ENCODE peak calls at places on chromosomes 6 and 20, in nine cellular contexts. F is endodermal cell; Y is RPMI7951; V is AG09309; T is CD4-positive, CD25-positive, alpha-beta regulatory T cell; J is brain microvascular endothelial cell; A is foreskin fibroblast; E is HT-29; X is endothelial cell. M is an unnamed sample.

GRCh38 chr6:7243188-7243942 is 69.6 kb downstream of the SSR1 start:
- DNase-seq in E (peak; percentile 78), V (no peak), Y (peak; percentile 58), J (peak; percentile 59), T (peak; percentile 66), X (peak; percentile 71), F (peak; percentile 84), A (peak; percentile 78), M (peak; percentile 68)

GRCh38 chr6:87700729-87701675 is 1.0 kb downstream of the AKIRIN2 start:
- DNase-seq in J (peak; percentile 62), F (peak; percentile 68), X (peak; percentile 35), T (peak; percentile 44), V (no peak), Y (peak; percentile 80), E (peak; percentile 58), A (peak; percentile 91), M (peak; percentile 97)

GRCh38 chr6:16057411-16057810 is 71.5 kb upstream of the MYLIP start:
- DNase-seq in F (no peak), A (no peak), V (no peak), E (no peak), T (no peak), X (no peak), Y (no peak), J (no peak), M (no peak)

GRCh38 chr6:125363010-125363359 is 61.2 kb upstream of the HDDC2 start:
- DNase-seq in T (no peak), J (peak; percentile 83), E (no peak), V (no peak), A (peak; percentile 53), F (no peak), Y (peak; percentile 64), X (no peak), M (no peak)

GRCh38 chr20:46070215-46070910 is 19.4 kb downstream of the NCOA5 start:
- DNase-seq in Y (peak; percentile 77), V (peak; percentile 23), A (peak; percentile 79), J (peak; percentile 88), E (no peak), F (peak; percentile 24), X (no peak), T (no peak), M (no peak)

GRCh38 chr6:166008441-166009369 is 158.9 kb downstream of the TBXT start:
- DNase-seq in E (no peak), A (peak; percentile 58), T (no peak), J (peak; percentile 80), X (no peak), F (peak; percentile 78), Y (peak; percentile 65), V (no peak), M (no peak)

GRCh38 chr20:44491635-44492395 is 16.1 kb downstream of the TTPAL start:
- DNase-seq in E (no peak), A (peak; percentile 80), T (no peak), F (peak; percentile 60), V (no peak), X (no peak), Y (no peak), J (peak; percentile 67), M (no peak)

GRCh38 chr6:137588472-137588871 is 94.3 kb upstream of the OLIG3 start:
- DNase-seq in E (peak; percentile 13), T (no peak), A (no peak), X (no peak), J (no peak), Y (no peak), F (peak; percentile 70), V (no peak), M (no peak)

GRCh38 chr6:47371139-47371874 is 61.6 kb upstream of the TNFRSF21 start:
- DNase-seq in V (no peak), T (no peak), F (no peak), X (no peak), J (no peak), E (no peak), A (no peak), Y (no peak), M (no peak)

GRCh38 chr20:137668-138131 is 4.7 kb upstream of the DEFB126 start:
- DNase-seq in X (no peak), J (no peak), A (no peak), E (peak; percentile 52), V (no peak), Y (peak; percentile 43), T (no peak), F (no peak), M (peak; percentile 72)

GRCh38 chr20:10306440-10307358 is 88.1 kb downstream of the SNAP25 start:
- DNase-seq in F (no peak), T (no peak), Y (peak; percentile 93), E (no peak), A (peak; percentile 84), X (no peak), V (peak; percentile 73), J (peak; percentile 71), M (peak; percentile 83)

GRCh38 chr20:38346247-38346651 is at the start of gene LBP:
- DNase-seq in A (no peak), Y (no peak), X (no peak), T (no peak), E (no peak), V (no peak), F (no peak), J (no peak), M (no peak)

GRCh38 chr6:142913036-142913510 is 31.9 kb downstream of the HIVEP2 start:
- DNase-seq in Y (no peak), J (no peak), T (no peak), X (no peak), A (no peak), F (no peak), V (no peak), E (no peak), M (no peak)

GRCh38 chr6:132153221-132153896 is 202.2 kb upstream of the CCN2 start:
- DNase-seq in T (no peak), A (peak; percentile 90), E (no peak), X (no peak), Y (peak; percentile 92), V (peak; percentile 99), J (peak; percentile 93), F (no peak), M (no peak)

GRCh38 chr6:158818008-158818579 is 1.1 kb downstream of the EZR start:
- DNase-seq in E (peak; percentile 83), T (peak; percentile 78), A (peak; percentile 94), X (peak; percentile 77), J (peak; percentile 48), F (peak; percentile 91), V (no peak), Y (peak; percentile 80), M (peak; percentile 88)

GRCh38 chr20:58069796-58070663 is 158.4 kb downstream of the ANKRD60 start:
- DNase-seq in T (no peak), F (peak; percentile 24), X (no peak), A (no peak), Y (no peak), J (no peak), E (no peak), V (no peak), M (no peak)

GRCh38 chr6:31915756-31916155 is 11.8 kb upstream of the C2 start:
- DNase-seq in V (no peak), E (no peak), J (no peak), A (no peak), F (no peak), T (no peak), Y (no peak), X (no peak), M (no peak)

GRCh38 chr20:3661060-3661820 is 2.0 kb downstream of the GFRA4 start:
- DNase-seq in J (no peak), Y (no peak), A (no peak), E (no peak), F (peak; percentile 34), V (no peak), T (no peak), X (no peak), M (no peak)

GRCh38 chr20:56733967-56734366 is 104.9 kb downstream of the TFAP2C start:
- DNase-seq in E (no peak), X (no peak), Y (no peak), J (no peak), V (no peak), F (peak; percentile 72), A (no peak), T (no peak), M (no peak)

GRCh38 chr6:168420084-168420483 is 20.9 kb upstream of the SMOC2 start:
- DNase-seq in V (no peak), F (peak; percentile 26), X (no peak), A (no peak), Y (no peak), J (no peak), E (no peak), T (no peak), M (no peak)

GRCh38 chr6:63862486-63863198 is 227.0 kb downstream of the PHF3 start:
- DNase-seq in A (no peak), V (no peak), T (no peak), E (no peak), J (no peak), Y (no peak), X (no peak), F (no peak), M (no peak)

GRCh38 chr6:93792751-93793150 is 373.4 kb upstream of the EPHA7 start:
- DNase-seq in E (no peak), T (no peak), J (peak; percentile 75), X (no peak), Y (no peak), V (no peak), F (no peak), A (peak; percentile 63), M (no peak)

GRCh38 chr20:45647441-45648050 is 16.5 kb upstream of the WFDC9 start:
- DNase-seq in V (no peak), J (no peak), F (no peak), X (no peak), T (no peak), E (no peak), Y (no peak), A (no peak), M (no peak)

GRCh38 chr20:7375905-7376304 is 564.4 kb downstream of the HAO1 start:
- DNase-seq in Y (peak; percentile 33), X (no peak), J (no peak), T (no peak), E (peak; percentile 59), V (no peak), A (peak; percentile 49), F (no peak), M (peak; percentile 49)

GRCh38 chr20:62598761-62599194 is 43.5 kb upstream of the SLCO4A1 start:
- DNase-seq in F (no peak), V (no peak), A (no peak), T (no peak), X (no peak), E (no peak), Y (peak; percentile 79), J (no peak), M (peak; percentile 40)

GRCh38 chr6:157385482-157385881 is 4.5 kb downstream of the ZDHHC14 start:
- DNase-seq in Y (no peak), A (no peak), F (no peak), E (no peak), T (no peak), J (no peak), V (no peak), X (no peak), M (peak; percentile 49)

GRCh38 chr6:155093430-155093829 is 98.3 kb downstream of the TIAM2 start:
- DNase-seq in X (no peak), Y (peak; percentile 75), E (no peak), T (no peak), V (no peak), F (peak; percentile 48), A (no peak), J (no peak), M (no peak)

GRCh38 chr20:62723351-62723750 is 14.7 kb downstream of the NTSR1 start:
- DNase-seq in Y (peak; percentile 95), X (no peak), T (no peak), F (no peak), E (no peak), J (no peak), V (no peak), A (no peak), M (no peak)

GRCh38 chr6:129370268-129370916 is 339.6 kb downstream of the ARHGAP18 start:
- DNase-seq in J (peak; percentile 70), X (peak; percentile 42), E (peak; percentile 79), T (peak; percentile 39), F (peak; percentile 78), V (peak; percentile 14), Y (peak; percentile 42), A (peak; percentile 78), M (peak; percentile 34)

GRCh38 chr20:13041574-13042457 is 33.0 kb downstream of the SPTLC3 start:
- DNase-seq in X (no peak), Y (peak; percentile 77), A (peak; percentile 52), F (no peak), J (no peak), E (no peak), T (no peak), V (no peak), M (no peak)

GRCh38 chr20:7974785-7975435 is 34.7 kb upstream of the HAO1 start:
- DNase-seq in T (no peak), J (no peak), V (no peak), A (no peak), X (no peak), E (no peak), Y (no peak), F (no peak), M (no peak)

M was measured in RKO.